ENCODE peak calls at places on chromosomes 4 and X, in six cellular contexts. One of them, this sample, is unnamed.

GRCh38 chr4:150217804-150218203 is 139.6 kb downstream of the DCLK2 start:
- DNase-seq in stomach: no peak
- DNase-seq in adrenal gland: no peak
- DNase-seq in right lobe of liver: no peak
- DNase-seq in ovary: no peak
- DNase-seq in tibial nerve: no peak
- DNase-seq in this sample: no peak

GRCh38 chrX:137926090-137926489 is 360.2 kb downstream of the ZIC3 start:
- DNase-seq in ovary: no peak
- DNase-seq in tibial nerve: no peak
- DNase-seq in adrenal gland: no peak
- DNase-seq in right lobe of liver: no peak
- DNase-seq in stomach: no peak
- DNase-seq in this sample: no peak

GRCh38 chr4:123433573-123433972 is 37.0 kb downstream of the SPRY1 start:
- DNase-seq in right lobe of liver: no peak
- DNase-seq in tibial nerve: no peak
- DNase-seq in ovary: no peak
- DNase-seq in stomach: no peak
- DNase-seq in adrenal gland: no peak
- DNase-seq in this sample: no peak

GRCh38 chrX:118644378-118644777 is 83.0 kb upstream of the IL13RA1 start:
- DNase-seq in stomach: no peak
- DNase-seq in adrenal gland: no peak
- DNase-seq in tibial nerve: no peak
- DNase-seq in ovary: no peak
- DNase-seq in right lobe of liver: no peak
- DNase-seq in this sample: no peak

GRCh38 chr4:1204286-1204827 is 32.0 kb upstream of the SPON2 start:
- DNase-seq in right lobe of liver: peak; percentile 65
- DNase-seq in ovary: no peak
- DNase-seq in stomach: peak; percentile 20
- DNase-seq in tibial nerve: peak; percentile 5
- DNase-seq in adrenal gland: no peak
- DNase-seq in this sample: no peak

GRCh38 chr4:82948647-82949204 is 48.2 kb downstream of the THAP9 start:
- DNase-seq in stomach: no peak
- DNase-seq in ovary: no peak
- DNase-seq in right lobe of liver: no peak
- DNase-seq in adrenal gland: no peak
- DNase-seq in tibial nerve: no peak
- DNase-seq in this sample: no peak

GRCh38 chr4:181688886-181689285 is 554.3 kb upstream of the TENM3 start:
- DNase-seq in stomach: no peak
- DNase-seq in adrenal gland: no peak
- DNase-seq in ovary: no peak
- DNase-seq in tibial nerve: no peak
- DNase-seq in right lobe of liver: no peak
- DNase-seq in this sample: no peak

GRCh38 chr4:2096073-2096609 is 37.0 kb downstream of the NAT8L start:
- DNase-seq in stomach: no peak
- DNase-seq in ovary: no peak
- DNase-seq in right lobe of liver: no peak
- DNase-seq in adrenal gland: no peak
- DNase-seq in tibial nerve: no peak
- DNase-seq in this sample: no peak

GRCh38 chr4:188109157-188109755 is at the start of gene TRIML2:
- DNase-seq in ovary: no peak
- DNase-seq in right lobe of liver: no peak
- DNase-seq in stomach: no peak
- DNase-seq in tibial nerve: no peak
- DNase-seq in adrenal gland: no peak
- DNase-seq in this sample: no peak

GRCh38 chr4:145816091-145816490 is 122.5 kb downstream of the ZNF827 start:
- DNase-seq in adrenal gland: no peak
- DNase-seq in right lobe of liver: no peak
- DNase-seq in tibial nerve: no peak
- DNase-seq in stomach: no peak
- DNase-seq in ovary: no peak
- DNase-seq in this sample: no peak

GRCh38 chr4:174005422-174005821 is 278.0 kb downstream of the FBXO8 start:
- DNase-seq in adrenal gland: no peak
- DNase-seq in ovary: no peak
- DNase-seq in stomach: no peak
- DNase-seq in tibial nerve: no peak
- DNase-seq in right lobe of liver: no peak
- DNase-seq in this sample: no peak

GRCh38 chrX:135000516-135000915 is 9.7 kb downstream of the SMIM10 start:
- DNase-seq in ovary: no peak
- DNase-seq in tibial nerve: no peak
- DNase-seq in right lobe of liver: no peak
- DNase-seq in stomach: no peak
- DNase-seq in adrenal gland: no peak
- DNase-seq in this sample: no peak

GRCh38 chrX:28850955-28851354 is 263.7 kb downstream of the IL1RAPL1 start:
- DNase-seq in ovary: no peak
- DNase-seq in tibial nerve: no peak
- DNase-seq in stomach: no peak
- DNase-seq in right lobe of liver: no peak
- DNase-seq in adrenal gland: no peak
- DNase-seq in this sample: no peak

GRCh38 chrX:16914058-16914457 is 32.4 kb upstream of the REPS2 start:
- DNase-seq in ovary: no peak
- DNase-seq in tibial nerve: no peak
- DNase-seq in right lobe of liver: no peak
- DNase-seq in adrenal gland: no peak
- DNase-seq in stomach: no peak
- DNase-seq in this sample: no peak

GRCh38 chr4:78951862-78952472 is 12.7 kb upstream of the PAQR3 start:
- DNase-seq in right lobe of liver: no peak
- DNase-seq in adrenal gland: no peak
- DNase-seq in tibial nerve: no peak
- DNase-seq in stomach: no peak
- DNase-seq in ovary: no peak
- DNase-seq in this sample: peak; percentile 13

GRCh38 chr4:124803641-124804040 is 91.1 kb upstream of the ANKRD50 start:
- DNase-seq in adrenal gland: no peak
- DNase-seq in stomach: no peak
- DNase-seq in tibial nerve: no peak
- DNase-seq in right lobe of liver: no peak
- DNase-seq in ovary: no peak
- DNase-seq in this sample: no peak

DNA sequence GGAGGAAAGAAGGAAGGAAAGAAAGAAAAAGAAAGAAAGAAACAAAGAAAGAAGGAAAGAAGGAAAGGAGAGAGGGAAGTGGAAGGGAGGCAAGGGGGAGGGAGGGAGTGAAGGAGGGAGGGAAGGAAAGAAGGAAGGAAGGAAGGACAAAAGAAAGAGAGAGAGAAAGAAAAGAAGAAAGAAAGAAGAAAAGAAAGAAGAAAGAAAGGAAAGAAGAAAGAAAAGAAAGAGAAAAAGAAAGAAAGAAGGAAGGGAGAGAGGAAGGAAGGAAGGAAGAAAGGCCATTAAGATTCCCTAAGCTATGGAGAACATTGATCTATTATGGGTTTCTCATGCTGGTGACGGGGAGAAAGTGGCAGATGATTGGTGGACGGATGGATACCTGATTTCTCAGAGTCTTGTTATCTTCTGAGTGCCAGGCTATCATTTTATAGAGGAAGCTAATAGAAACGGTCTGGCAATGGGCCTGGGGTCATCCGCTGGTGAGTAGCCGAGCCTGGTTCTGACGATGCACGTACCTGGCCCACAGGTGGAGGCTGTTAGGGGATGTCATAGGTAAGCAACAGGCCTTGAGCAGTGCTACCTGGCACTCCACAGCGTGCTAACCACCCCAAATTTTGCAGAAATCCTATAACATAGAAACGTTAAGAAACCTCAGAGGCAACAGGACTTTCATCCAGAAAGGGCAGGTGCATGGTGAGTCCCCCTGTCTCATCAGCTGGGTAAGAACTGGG is 142.9 kb downstream of the SHOX start:
- DNase-seq in adrenal gland: no peak
- DNase-seq in tibial nerve: no peak
- DNase-seq in right lobe of liver: peak; percentile 17
- DNase-seq in stomach: peak; percentile 17
- DNase-seq in ovary: no peak
- DNase-seq in this sample: no peak
- TF ChIP-seq CTCF in adrenal gland: no peak
- TF ChIP-seq CTCF in tibial nerve: no peak
- TF ChIP-seq CTCF in right lobe of liver: no peak
- TF ChIP-seq CTCF in stomach: no peak
- TF ChIP-seq CTCF in ovary: no peak
- TF ChIP-seq CTCF in this sample: no peak

GRCh38 chrX:133965321-133965720 is 20.1 kb downstream of the GPC3 start:
- DNase-seq in right lobe of liver: no peak
- DNase-seq in ovary: no peak
- DNase-seq in stomach: no peak
- DNase-seq in tibial nerve: no peak
- DNase-seq in adrenal gland: no peak
- DNase-seq in this sample: no peak

GRCh38 chrX:133969191-133969590 is 16.2 kb downstream of the GPC3 start:
- DNase-seq in stomach: no peak
- DNase-seq in right lobe of liver: no peak
- DNase-seq in tibial nerve: no peak
- DNase-seq in adrenal gland: no peak
- DNase-seq in ovary: no peak
- DNase-seq in this sample: no peak

GRCh38 chrX:133970021-133970550 is 15.3 kb downstream of the GPC3 start:
- DNase-seq in stomach: no peak
- DNase-seq in ovary: no peak
- DNase-seq in right lobe of liver: no peak
- DNase-seq in adrenal gland: no peak
- DNase-seq in tibial nerve: no peak
- DNase-seq in this sample: no peak

GRCh38 chrX:133968109-133968508 is 17.3 kb downstream of the GPC3 start:
- DNase-seq in tibial nerve: no peak
- DNase-seq in ovary: no peak
- DNase-seq in adrenal gland: no peak
- DNase-seq in stomach: no peak
- DNase-seq in right lobe of liver: no peak
- DNase-seq in this sample: no peak

GRCh38 chrX:133966199-133966598 is 19.2 kb downstream of the GPC3 start:
- DNase-seq in adrenal gland: no peak
- DNase-seq in right lobe of liver: no peak
- DNase-seq in ovary: no peak
- DNase-seq in tibial nerve: no peak
- DNase-seq in stomach: no peak
- DNase-seq in this sample: no peak
- H3K4me1 ChIP-seq in adrenal gland: no peaks in the 10 kb centered on the region
- H3K4me1 ChIP-seq in right lobe of liver: no peaks in the 10 kb centered on the region
- H3K4me1 ChIP-seq in ovary: no peaks in the 10 kb centered on the region
- H3K4me1 ChIP-seq in tibial nerve: no peaks in the 10 kb centered on the region
- H3K4me1 ChIP-seq in stomach: no peaks in the 10 kb centered on the region
- H3K4me1 ChIP-seq in this sample: no peaks in the 10 kb centered on the region

GRCh38 chr4:57065730-57066482 is 44.3 kb downstream of the IGFBP7 start:
- DNase-seq in adrenal gland: no peak
- DNase-seq in right lobe of liver: no peak
- DNase-seq in tibial nerve: no peak
- DNase-seq in ovary: no peak
- DNase-seq in stomach: no peak
- DNase-seq in this sample: no peak
- TF ChIP-seq POLR2A in adrenal gland: no peak
- TF ChIP-seq POLR2A in right lobe of liver: no peak
- TF ChIP-seq POLR2A in tibial nerve: no peak
- TF ChIP-seq POLR2A in ovary: no peak
- TF ChIP-seq POLR2A in stomach: no peak
- TF ChIP-seq POLR2A in this sample: no peak

GRCh38 chrX:31036895-31037294 is 34.9 kb downstream of the FTHL17 start:
- DNase-seq in tibial nerve: peak; percentile 11
- DNase-seq in right lobe of liver: peak; percentile 43
- DNase-seq in stomach: peak; percentile 57
- DNase-seq in ovary: peak; percentile 25
- DNase-seq in adrenal gland: peak; percentile 47
- DNase-seq in this sample: peak; percentile 7
- TF ChIP-seq CTCF in tibial nerve: peak; percentile 63
- TF ChIP-seq CTCF in right lobe of liver: peak; percentile 64
- TF ChIP-seq CTCF in stomach: no peak
- TF ChIP-seq CTCF in ovary: peak; percentile 23
- TF ChIP-seq CTCF in adrenal gland: peak; percentile 54
- TF ChIP-seq CTCF in this sample: no peak

GRCh38 chr4:74534121-74534520 is 89.2 kb downstream of the AREG start:
- DNase-seq in stomach: no peak
- DNase-seq in adrenal gland: no peak
- DNase-seq in ovary: no peak
- DNase-seq in right lobe of liver: no peak
- DNase-seq in tibial nerve: no peak
- DNase-seq in this sample: no peak

GRCh38 chr4:74537459-74537858 is 92.5 kb downstream of the AREG start:
- DNase-seq in ovary: no peak
- DNase-seq in tibial nerve: no peak
- DNase-seq in adrenal gland: no peak
- DNase-seq in right lobe of liver: no peak
- DNase-seq in stomach: no peak
- DNase-seq in this sample: no peak

GRCh38 chr4:74534936-74535335 is 90.0 kb downstream of the AREG start:
- DNase-seq in stomach: no peak
- DNase-seq in tibial nerve: no peak
- DNase-seq in right lobe of liver: no peak
- DNase-seq in adrenal gland: no peak
- DNase-seq in ovary: no peak
- DNase-seq in this sample: no peak

GRCh38 chr4:74535471-74535870 is 90.5 kb downstream of the AREG start:
- DNase-seq in ovary: no peak
- DNase-seq in stomach: no peak
- DNase-seq in right lobe of liver: no peak
- DNase-seq in tibial nerve: no peak
- DNase-seq in adrenal gland: no peak
- DNase-seq in this sample: no peak

DNA sequence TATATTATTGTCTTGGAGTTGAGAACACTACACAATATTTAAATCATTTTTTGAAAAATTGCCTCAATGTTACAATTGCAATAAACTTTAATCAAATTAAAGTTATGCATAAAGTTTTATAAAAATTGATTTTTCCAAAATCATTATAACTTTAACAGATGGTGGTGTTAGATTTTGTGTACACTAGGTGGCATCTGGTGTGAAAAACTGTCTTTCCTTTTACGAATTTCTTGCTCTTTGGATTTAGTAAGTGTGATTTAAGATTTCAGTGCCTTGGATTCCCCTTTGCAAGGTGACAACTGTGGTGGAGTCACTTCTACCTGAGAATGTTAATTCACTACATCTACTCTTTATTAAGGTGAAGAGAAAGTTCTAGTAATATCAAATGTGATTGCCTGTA is 91.6 kb downstream of the AREG start:
- DNase-seq in stomach: no peak
- DNase-seq in ovary: no peak
- DNase-seq in tibial nerve: no peak
- DNase-seq in adrenal gland: no peak
- DNase-seq in right lobe of liver: no peak
- DNase-seq in this sample: no peak
- H3K4me1 ChIP-seq in stomach: peaks cover 6% of the 10 kb centered on the region
- H3K4me1 ChIP-seq in ovary: peaks cover under 1% of the 10 kb centered on the region
- H3K4me1 ChIP-seq in tibial nerve: no peaks in the 10 kb centered on the region
- H3K4me1 ChIP-seq in adrenal gland: no peaks in the 10 kb centered on the region
- H3K4me1 ChIP-seq in right lobe of liver: no peaks in the 10 kb centered on the region
- H3K4me1 ChIP-seq in this sample: no peaks in the 10 kb centered on the region

This sample was measured in gastrocnemius medialis.